ENCODE peak calls at places on chromosomes 1 and 21, in ten cellular contexts. Z is heart right ventricle, N is Panc1, W is right cardiac atrium, K is A549, J is RWPE2, F is heart left ventricle, U is pancreas, S is HCT116, B is left lung. Y is an unnamed sample.

GRCh38 chr21:20739421-20739820 is 258.8 kb upstream of the NCAM2 start:
- ATAC-seq in Z (no peak), B (no peak), S (no peak), F (no peak), U (no peak), N (no peak), J (peak; percentile 19), W (no peak), K (no peak), Y (no peak)

GRCh38 chr1:21297975-21298374 is 7.7 kb upstream of the ECE1 start:
- ATAC-seq in N (no peak), W (peak; percentile 59), K (no peak), J (no peak), F (no peak), B (no peak), S (no peak), Z (no peak), U (peak; percentile 5), Y (peak; percentile 72)

GRCh38 chr1:235735630-235736029 is 86.0 kb upstream of the GNG4 start:
- ATAC-seq in W (no peak), B (no peak), K (no peak), F (no peak), N (no peak), U (no peak), Z (no peak), J (no peak), S (no peak), Y (no peak)

GRCh38 chr1:180270767-180271639 is 40.9 kb downstream of the LHX4 start:
- ATAC-seq in W (peak; percentile 9), N (no peak), S (no peak), Z (no peak), K (peak; percentile 11), B (peak; percentile 19), F (peak; percentile 23), J (peak; percentile 41), U (peak; percentile 80), Y (no peak)

GRCh38 chr1:30798389-30798951 is 40.9 kb upstream of the LAPTM5 start:
- ATAC-seq in F (peak; percentile 65), W (peak; percentile 55), S (no peak), K (no peak), U (peak; percentile 75), B (peak; percentile 67), J (no peak), N (no peak), Z (peak; percentile 46), Y (peak; percentile 53)

GRCh38 chr1:240719953-240720700 is 108.2 kb upstream of the GREM2 start:
- ATAC-seq in K (no peak), U (no peak), N (no peak), B (no peak), S (no peak), F (no peak), Z (no peak), J (no peak), W (no peak), Y (no peak)

GRCh38 chr1:203325418-203326091 is 20.2 kb downstream of the BTG2 start:
- ATAC-seq in K (no peak), J (no peak), N (no peak), U (no peak), Z (peak; percentile 4), F (peak; percentile 5), S (no peak), B (no peak), W (peak; percentile 3), Y (no peak)

GRCh38 chr1:47785561-47786271 is 211.5 kb downstream of the TRABD2B start:
- ATAC-seq in W (peak; percentile 86), N (peak; percentile 62), J (peak; percentile 21), S (peak; percentile 74), Z (peak; percentile 80), K (no peak), B (peak; percentile 39), F (peak; percentile 79), U (peak; percentile 33), Y (peak; percentile 52)

GRCh38 chr1:230340778-230341546 is 85.2 kb downstream of the PGBD5 start:
- ATAC-seq in Z (peak; percentile 43), J (no peak), U (no peak), F (peak; percentile 37), K (no peak), N (no peak), W (peak; percentile 45), B (no peak), S (no peak), Y (no peak)

GRCh38 chr1:28437924-28438699 is 67.7 kb upstream of the RCC1 start:
- ATAC-seq in F (peak; percentile 99), W (peak; percentile 98), Z (peak; percentile 99), B (peak; percentile 99), K (peak; percentile 100), U (peak; percentile 98), N (peak; percentile 99), S (peak; percentile 97), J (peak; percentile 99), Y (peak; percentile 99)

DNA sequence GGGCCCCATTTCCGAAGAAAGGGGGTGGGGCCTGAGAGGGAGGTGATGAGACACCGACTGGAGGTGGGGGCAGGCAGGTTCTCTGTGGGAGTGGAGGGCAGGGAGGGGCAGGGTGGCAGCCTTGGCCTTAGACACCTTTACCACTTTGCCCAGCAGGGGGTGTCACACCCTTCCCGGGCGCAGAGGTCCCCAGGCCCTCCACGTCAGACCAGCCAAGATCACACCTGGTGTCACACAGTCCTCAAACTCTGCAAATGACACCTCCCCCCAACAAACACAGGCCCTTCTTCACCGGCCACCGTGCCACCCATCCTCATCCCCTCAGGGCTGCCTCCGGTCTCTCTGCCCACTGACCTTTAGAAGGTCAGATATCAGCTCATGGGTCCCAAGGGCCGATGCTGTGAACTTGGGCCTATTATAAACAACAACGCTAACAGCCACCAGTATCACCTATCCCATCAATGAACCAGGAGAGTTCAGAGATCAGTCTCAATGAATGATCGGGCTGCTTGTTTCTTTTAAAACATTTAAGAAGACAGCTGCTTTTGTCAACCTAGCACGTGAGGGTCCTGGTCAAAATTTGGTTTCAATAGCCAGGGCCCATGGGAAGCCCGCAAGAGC is 103.9 kb downstream of the CASZ1 start:
- ATAC-seq in U (peak; percentile 66), N (peak; percentile 39), J (peak; percentile 32), B (peak; percentile 69), W (peak; percentile 8), K (peak; percentile 47), S (peak; percentile 55), F (peak; percentile 31), Z (peak; percentile 37), Y (no peak)
- H3K4me3 ChIP-seq in U (peak overlapping the region; percentile 77), N (no peak overlapping the region), J (no peak overlapping the region), B (peak overlapping the region; percentile 79), W (peak overlapping the region; percentile 96), K (no peak overlapping the region), S (no peak overlapping the region), F (no peak overlapping the region), Z (no peak overlapping the region), Y (peak overlapping the region; percentile 83)

GRCh38 chr1:7483634-7484383 is 287.3 kb upstream of the VAMP3 start:
- ATAC-seq in Z (no peak), U (no peak), N (no peak), B (no peak), K (no peak), S (no peak), W (no peak), J (no peak), F (no peak), Y (no peak)
- H3K27ac ChIP-seq in Z (no peak overlapping the region), U (no peak overlapping the region), N (no peak overlapping the region), B (no peak overlapping the region), K (no peak overlapping the region), S (no peak overlapping the region), W (no peak overlapping the region), J (no peak overlapping the region), F (no peak overlapping the region), Y (no peak overlapping the region)

GRCh38 chr1:192604979-192605620 is 29.5 kb downstream of the RGS1 start:
- ATAC-seq in N (no peak), U (peak; percentile 37), J (no peak), S (no peak), F (peak; percentile 42), B (peak; percentile 21), Z (no peak), K (no peak), W (no peak), Y (no peak)
- H3K4me3 ChIP-seq in N (no peak overlapping the region), U (no peak overlapping the region), J (no peak overlapping the region), S (no peak overlapping the region), F (no peak overlapping the region), B (no peak overlapping the region), Z (no peak overlapping the region), K (no peak overlapping the region), W (no peak overlapping the region), Y (no peak overlapping the region)

GRCh38 chr1:207789792-207790787 is 38.2 kb downstream of the CD46 start:
- ATAC-seq in B (no peak), J (no peak), K (no peak), W (no peak), F (no peak), U (peak; percentile 74), Z (no peak), N (no peak), S (no peak), Y (no peak)

GRCh38 chr1:207793327-207793726 is 41.5 kb downstream of the CD46 start:
- ATAC-seq in K (no peak), B (no peak), W (no peak), F (no peak), J (no peak), S (no peak), Z (no peak), U (no peak), N (no peak), Y (no peak)

GRCh38 chr1:207791290-207791689 is 39.4 kb downstream of the CD46 start:
- ATAC-seq in S (no peak), W (no peak), F (no peak), N (no peak), B (no peak), J (no peak), Z (no peak), K (no peak), U (peak; percentile 15), Y (no peak)

GRCh38 chr1:207787776-207788175 is 35.9 kb downstream of the CD46 start:
- ATAC-seq in B (no peak), Z (no peak), U (no peak), J (peak; percentile 60), N (no peak), S (no peak), K (no peak), W (no peak), F (no peak), Y (no peak)

GRCh38 chr1:207789386-207789785 is 37.5 kb downstream of the CD46 start:
- ATAC-seq in Z (no peak), F (no peak), U (no peak), S (no peak), N (no peak), J (no peak), B (no peak), W (no peak), K (no peak), Y (no peak)
- H3K27ac ChIP-seq in Z (no peak overlapping the region), F (no peak overlapping the region), U (no peak overlapping the region), S (peak overlapping the region; percentile 12), N (no peak overlapping the region), J (no peak overlapping the region), B (no peak overlapping the region), W (no peak overlapping the region), K (no peak overlapping the region), Y (no peak overlapping the region)